ENCODE peak calls at places on chromosomes 2 and 18, in nine cellular contexts. N is PC-9, H is MM.1S, E is HCT116, C is GM23338, F is OCI-LY7, M is Karpas-422, I is SK-N-SH, O is hepatocyte. Y is an unnamed sample.
A peak's percentile ranks its signal among the peaks of the same experiment; 100 is the strongest.

GRCh38 chr2:85796549-85797262 is 42.9 kb downstream of the ATOH8 start:
- DNase-seq in F (no peak), H (no peak), O (no peak), E (no peak), C (no peak), M (no peak), I (peak; percentile 37), N (no peak), Y (peak; percentile 58)

GRCh38 chr2:219433666-219434467 is 776 bp upstream of the SPEG start:
- DNase-seq in E (peak; percentile 69), C (peak; percentile 97), M (peak; percentile 83), F (peak; percentile 42), H (no peak), I (peak; percentile 39), N (no peak), O (no peak), Y (peak; percentile 79)

GRCh38 chr2:121771976-121772742 is 16.7 kb downstream of the TSN start:
- DNase-seq in N (no peak), M (no peak), O (no peak), I (peak; percentile 80), F (peak; percentile 81), E (no peak), C (no peak), H (no peak), Y (no peak)

GRCh38 chr2:156057647-156058046 is 274.9 kb downstream of the NR4A2 start:
- DNase-seq in C (no peak), O (no peak), F (no peak), N (no peak), H (no peak), M (no peak), I (no peak), E (no peak), Y (no peak)

GRCh38 chr2:69177785-69178636 is 165.0 kb downstream of the ANTXR1 start:
- DNase-seq in N (peak; percentile 68), C (peak; percentile 96), O (peak; percentile 91), H (no peak), I (peak; percentile 44), M (no peak), E (peak; percentile 75), F (no peak), Y (peak; percentile 97)

GRCh38 chr2:181781082-181781786 is 100.9 kb upstream of the NEUROD1 start:
- DNase-seq in E (no peak), M (peak; percentile 46), I (no peak), N (no peak), F (no peak), H (no peak), C (peak; percentile 8), O (no peak), Y (no peak)

GRCh38 chr18:67733094-67733493 is 216.6 kb upstream of the DSEL start:
- DNase-seq in F (no peak), E (no peak), I (no peak), M (no peak), O (no peak), C (no peak), H (no peak), N (no peak), Y (peak; percentile 95)

GRCh38 chr2:202249521-202249850 is 11.1 kb upstream of the SUMO1 start:
- DNase-seq in M (no peak), C (no peak), O (no peak), I (no peak), H (no peak), E (no peak), F (no peak), N (peak; percentile 79), Y (peak; percentile 4)

GRCh38 chr18:74546007-74546406 is 11.7 kb downstream of the CNDP1 start:
- DNase-seq in H (no peak), N (no peak), C (no peak), M (no peak), I (no peak), E (no peak), F (no peak), O (no peak), Y (no peak)

GRCh38 chr2:2613279-2614199 is 282.5 kb upstream of the MYT1L start:
- DNase-seq in E (peak; percentile 77), C (peak; percentile 97), N (no peak), O (peak; percentile 96), I (peak; percentile 92), H (peak; percentile 86), F (peak; percentile 82), M (peak; percentile 82), Y (peak; percentile 96)

GRCh38 chr18:12946549-12947354 is 1.1 kb upstream of the SEH1L start:
- DNase-seq in H (peak; percentile 21), F (peak; percentile 35), O (peak; percentile 62), C (peak; percentile 76), E (peak; percentile 38), N (peak; percentile 84), M (peak; percentile 52), I (peak; percentile 36), Y (peak; percentile 86)

GRCh38 chr2:228417526-228417925 is 236.0 kb upstream of the SPHKAP start:
- DNase-seq in F (no peak), I (no peak), M (no peak), H (no peak), E (no peak), C (no peak), O (no peak), N (peak; percentile 44), Y (peak; percentile 41)

GRCh38 chr2:143473206-143473605 is 344.0 kb downstream of the ARHGAP15 start:
- DNase-seq in C (no peak), H (no peak), M (no peak), I (no peak), O (no peak), F (no peak), E (no peak), N (peak; percentile 36), Y (peak; percentile 73)

GRCh38 chr2:226798422-226799210 is 1.0 kb downstream of the IRS1 start:
- DNase-seq in O (peak; percentile 71), M (peak; percentile 70), I (peak; percentile 74), F (peak; percentile 89), C (peak; percentile 75), E (no peak), N (no peak), H (peak; percentile 53), Y (peak; percentile 69)

GRCh38 chr2:105755895-105756294 is 11.2 kb downstream of the NCK2 start:
- DNase-seq in I (no peak), N (no peak), O (no peak), H (no peak), C (no peak), E (no peak), M (no peak), F (no peak), Y (no peak)

GRCh38 chr2:3344897-3345296 is 32.7 kb downstream of the EIPR1 start:
- DNase-seq in E (no peak), F (no peak), O (no peak), M (no peak), I (no peak), C (no peak), H (no peak), N (no peak), Y (no peak)

GRCh38 chr2:183024701-183025100 is 13.6 kb downstream of the NCKAP1 start:
- DNase-seq in I (no peak), H (no peak), O (no peak), F (no peak), N (no peak), M (no peak), C (no peak), E (no peak), Y (peak; percentile 42)

GRCh38 chr2:53130441-53130943 is 637.1 kb upstream of the CHAC2 start:
- DNase-seq in O (no peak), E (no peak), F (no peak), C (no peak), I (no peak), H (no peak), M (no peak), N (no peak), Y (peak; percentile 82)

GRCh38 chr2:146990311-146990781 is 854.5 kb upstream of the ACVR2A start:
- DNase-seq in M (no peak), N (no peak), F (no peak), I (no peak), C (no peak), H (no peak), E (no peak), O (no peak), Y (peak; percentile 63)

GRCh38 chr18:64260810-64261209 is 111.9 kb upstream of the LINC00305 start:
- DNase-seq in N (no peak), O (no peak), H (no peak), F (no peak), M (no peak), I (no peak), C (no peak), E (no peak), Y (no peak)

GRCh38 chr2:46776687-46777327 is 138.8 kb downstream of the MCFD2 start:
- DNase-seq in E (peak; percentile 54), I (peak; percentile 71), C (peak; percentile 88), F (peak; percentile 55), M (peak; percentile 84), O (peak; percentile 78), N (peak; percentile 51), H (peak; percentile 59), Y (peak; percentile 87)

GRCh38 chr2:28702415-28702859 is 49.2 kb upstream of the PPP1CB start:
- DNase-seq in M (no peak), H (no peak), I (no peak), C (no peak), E (no peak), F (no peak), O (no peak), N (no peak), Y (no peak)

GRCh38 chr2:240961878-240962277 is 36.5 kb upstream of the SNED1 start:
- DNase-seq in C (no peak), E (no peak), H (no peak), F (no peak), O (no peak), I (peak; percentile 50), N (no peak), M (no peak), Y (no peak)

GRCh38 chr2:191178806-191179514 is 28.2 kb upstream of the STAT4 start:
- DNase-seq in O (no peak), C (no peak), H (no peak), N (no peak), E (no peak), M (no peak), F (no peak), I (no peak), Y (peak; percentile 90)
- H3K9me2 ChIP-seq in O (no peaks in the 10 kb centered on the region), C (peaks cover 9% of the 10 kb centered on the region), H (no peaks in the 10 kb centered on the region), N (no peaks in the 10 kb centered on the region), E (no peaks in the 10 kb centered on the region), M (no peaks in the 10 kb centered on the region), F (no peaks in the 10 kb centered on the region), I (no peaks in the 10 kb centered on the region), Y (no peaks in the 10 kb centered on the region)

GRCh38 chr2:62642429-62643099 is 62.9 kb upstream of the EHBP1 start:
- DNase-seq in I (no peak), C (no peak), N (no peak), O (no peak), F (no peak), H (no peak), E (no peak), M (no peak), Y (no peak)
- H3K27ac ChIP-seq in I (no peak overlapping the region), C (no peak overlapping the region), N (no peak overlapping the region), O (no peak overlapping the region), F (no peak overlapping the region), H (no peak overlapping the region), E (no peak overlapping the region), M (no peak overlapping the region), Y (no peak overlapping the region)

GRCh38 chr2:142180820-142181533 is 50.2 kb upstream of the LRP1B start:
- DNase-seq in C (peak; percentile 87), M (no peak), H (no peak), O (peak; percentile 33), N (no peak), I (no peak), F (peak; percentile 10), E (peak; percentile 48), Y (peak; percentile 70)
- H3K4me1 ChIP-seq in C (peaks cover 5% of the 10 kb centered on the region), M (no peaks in the 10 kb centered on the region), H (no peaks in the 10 kb centered on the region), O (no peaks in the 10 kb centered on the region), N (peaks cover 10% of the 10 kb centered on the region), I (peaks cover 28% of the 10 kb centered on the region), F (peaks cover 12% of the 10 kb centered on the region), E (peaks cover 10% of the 10 kb centered on the region), Y (peaks cover 7% of the 10 kb centered on the region)

GRCh38 chr2:79191081-79191480 is 31.5 kb upstream of the REG3A start:
- DNase-seq in H (no peak), F (no peak), N (no peak), I (no peak), C (no peak), O (peak; percentile 6), E (no peak), M (no peak), Y (no peak)
- H3K9me2 ChIP-seq in H (no peaks in the 10 kb centered on the region), F (no peaks in the 10 kb centered on the region), N (no peaks in the 10 kb centered on the region), I (no peaks in the 10 kb centered on the region), C (no peaks in the 10 kb centered on the region), O (no peaks in the 10 kb centered on the region), E (no peaks in the 10 kb centered on the region), M (no peaks in the 10 kb centered on the region), Y (no peaks in the 10 kb centered on the region)